ENCODE peak calls at places on chromosomes 16 and 17, in seven cellular contexts. One of them, this sample, is unnamed. For H3K36me3, the result is how much of the 10 kb centered on the place peaks cover.

GRCh38 chr16:1794221-1794871 is 841 bp upstream of the IGFALS start:
- DNase-seq in lower lobe of right lung: peak
- DNase-seq in psoas muscle: peak
- DNase-seq in mammary epithelial cell: no peak
- DNase-seq in endodermal cell: peak
- DNase-seq in colonic mucosa: peak
- DNase-seq in transverse colon: no peak
- DNase-seq in this sample: no peak

GRCh38 chr17:82929676-82930042 is 89.8 kb upstream of the ZNF750 start:
- DNase-seq in lower lobe of right lung: peak
- DNase-seq in psoas muscle: peak
- DNase-seq in mammary epithelial cell: no peak
- DNase-seq in endodermal cell: no peak
- DNase-seq in colonic mucosa: no peak
- DNase-seq in transverse colon: peak
- DNase-seq in this sample: no peak

GRCh38 chr17:42814633-42815399 is 9.3 kb downstream of the BECN1 start:
- DNase-seq in lower lobe of right lung: no peak
- DNase-seq in psoas muscle: no peak
- DNase-seq in mammary epithelial cell: peak
- DNase-seq in endodermal cell: no peak
- DNase-seq in colonic mucosa: no peak
- DNase-seq in transverse colon: no peak
- DNase-seq in this sample: no peak

GRCh38 chr16:25034916-25035315 is 19.7 kb upstream of the ARHGAP17 start:
- DNase-seq in lower lobe of right lung: no peak
- DNase-seq in psoas muscle: no peak
- DNase-seq in mammary epithelial cell: no peak
- DNase-seq in endodermal cell: no peak
- DNase-seq in colonic mucosa: no peak
- DNase-seq in transverse colon: no peak
- DNase-seq in this sample: no peak

GRCh38 chr16:82699711-82700495 is 73.1 kb downstream of the CDH13 start:
- DNase-seq in lower lobe of right lung: no peak
- DNase-seq in psoas muscle: no peak
- DNase-seq in mammary epithelial cell: peak
- DNase-seq in endodermal cell: no peak
- DNase-seq in colonic mucosa: peak
- DNase-seq in transverse colon: no peak
- DNase-seq in this sample: peak

GRCh38 chr16:49932449-49932848 is 76.5 kb upstream of the ZNF423 start:
- DNase-seq in lower lobe of right lung: no peak
- DNase-seq in psoas muscle: no peak
- DNase-seq in mammary epithelial cell: no peak
- DNase-seq in endodermal cell: no peak
- DNase-seq in colonic mucosa: no peak
- DNase-seq in transverse colon: no peak
- DNase-seq in this sample: no peak

GRCh38 chr17:61309362-61309761 is 90.3 kb upstream of the TBX2 start:
- DNase-seq in lower lobe of right lung: no peak
- DNase-seq in psoas muscle: no peak
- DNase-seq in mammary epithelial cell: no peak
- DNase-seq in endodermal cell: peak
- DNase-seq in colonic mucosa: no peak
- DNase-seq in transverse colon: no peak
- DNase-seq in this sample: no peak

GRCh38 chr17:78396436-78397335 is 18.2 kb downstream of the PGS1 start:
- DNase-seq in lower lobe of right lung: peak
- DNase-seq in psoas muscle: peak
- DNase-seq in mammary epithelial cell: no peak
- DNase-seq in endodermal cell: no peak
- DNase-seq in colonic mucosa: no peak
- DNase-seq in transverse colon: no peak
- DNase-seq in this sample: no peak

GRCh38 chr16:30010817-30011504 is at the start of gene DOC2A:
- DNase-seq in lower lobe of right lung: no peak
- DNase-seq in psoas muscle: no peak
- DNase-seq in mammary epithelial cell: no peak
- DNase-seq in endodermal cell: peak
- DNase-seq in colonic mucosa: no peak
- DNase-seq in transverse colon: no peak
- DNase-seq in this sample: no peak

GRCh38 chr16:49439676-49440075 is 66.1 kb downstream of the C16orf78 start:
- DNase-seq in lower lobe of right lung: no peak
- DNase-seq in psoas muscle: no peak
- DNase-seq in mammary epithelial cell: no peak
- DNase-seq in endodermal cell: no peak
- DNase-seq in colonic mucosa: no peak
- DNase-seq in transverse colon: no peak
- DNase-seq in this sample: no peak

GRCh38 chr16:7334801-7335560 is 2.3 kb downstream of the RBFOX1 start:
- DNase-seq in lower lobe of right lung: no peak
- DNase-seq in psoas muscle: no peak
- DNase-seq in mammary epithelial cell: no peak
- DNase-seq in endodermal cell: no peak
- DNase-seq in colonic mucosa: no peak
- DNase-seq in transverse colon: no peak
- DNase-seq in this sample: no peak

GRCh38 chr16:64362193-64362592 is 759.7 kb downstream of the CDH11 start:
- DNase-seq in lower lobe of right lung: no peak
- DNase-seq in psoas muscle: no peak
- DNase-seq in mammary epithelial cell: peak
- DNase-seq in endodermal cell: no peak
- DNase-seq in colonic mucosa: no peak
- DNase-seq in transverse colon: no peak
- DNase-seq in this sample: no peak

GRCh38 chr16:19179890-19180490 is 11.9 kb downstream of the SYT17 start:
- DNase-seq in lower lobe of right lung: peak
- DNase-seq in psoas muscle: peak
- DNase-seq in mammary epithelial cell: peak
- DNase-seq in endodermal cell: peak
- DNase-seq in colonic mucosa: peak
- DNase-seq in transverse colon: peak
- DNase-seq in this sample: peak

GRCh38 chr17:72461757-72462156 is 340.9 kb downstream of the SOX9 start:
- DNase-seq in lower lobe of right lung: no peak
- DNase-seq in psoas muscle: no peak
- DNase-seq in mammary epithelial cell: no peak
- DNase-seq in endodermal cell: no peak
- DNase-seq in colonic mucosa: no peak
- DNase-seq in transverse colon: no peak
- DNase-seq in this sample: no peak

GRCh38 chr16:71344315-71344905 is 14.1 kb upstream of the CALB2 start:
- DNase-seq in lower lobe of right lung: no peak
- DNase-seq in psoas muscle: no peak
- DNase-seq in mammary epithelial cell: peak
- DNase-seq in endodermal cell: peak
- DNase-seq in colonic mucosa: no peak
- DNase-seq in transverse colon: no peak
- DNase-seq in this sample: no peak

GRCh38 chr16:3058173-3059030 is 7.0 kb upstream of the IL32 start:
- DNase-seq in lower lobe of right lung: peak
- DNase-seq in psoas muscle: peak
- DNase-seq in mammary epithelial cell: no peak
- DNase-seq in endodermal cell: peak
- DNase-seq in colonic mucosa: peak
- DNase-seq in transverse colon: peak
- DNase-seq in this sample: no peak

GRCh38 chr16:31107465-31107867 is 720 bp upstream of the BCKDK start:
- DNase-seq in lower lobe of right lung: no peak
- DNase-seq in psoas muscle: no peak
- DNase-seq in mammary epithelial cell: no peak
- DNase-seq in endodermal cell: no peak
- DNase-seq in colonic mucosa: no peak
- DNase-seq in transverse colon: no peak
- DNase-seq in this sample: no peak

GRCh38 chr16:24253192-24253591 is 2.9 kb upstream of the CACNG3 start:
- DNase-seq in lower lobe of right lung: no peak
- DNase-seq in psoas muscle: no peak
- DNase-seq in mammary epithelial cell: peak
- DNase-seq in endodermal cell: peak
- DNase-seq in colonic mucosa: no peak
- DNase-seq in transverse colon: peak
- DNase-seq in this sample: no peak

GRCh38 chr16:68499011-68499410 is 40.1 kb upstream of the ZFP90 start:
- DNase-seq in lower lobe of right lung: peak
- DNase-seq in psoas muscle: no peak
- DNase-seq in mammary epithelial cell: no peak
- DNase-seq in endodermal cell: no peak
- DNase-seq in colonic mucosa: no peak
- DNase-seq in transverse colon: no peak
- DNase-seq in this sample: no peak

GRCh38 chr17:35243459-35244204 is 760 bp downstream of the SLFN5 start:
- DNase-seq in lower lobe of right lung: peak
- DNase-seq in psoas muscle: peak
- DNase-seq in mammary epithelial cell: peak
- DNase-seq in endodermal cell: peak
- DNase-seq in colonic mucosa: peak
- DNase-seq in transverse colon: peak
- DNase-seq in this sample: peak

GRCh38 chr17:3892095-3892998 is 506 bp downstream of the CAMKK1 start:
- DNase-seq in lower lobe of right lung: peak
- DNase-seq in psoas muscle: peak
- DNase-seq in mammary epithelial cell: no peak
- DNase-seq in endodermal cell: peak
- DNase-seq in colonic mucosa: peak
- DNase-seq in transverse colon: peak
- DNase-seq in this sample: peak

GRCh38 chr17:68704897-68705296 is 103.7 kb upstream of the FAM20A start:
- DNase-seq in lower lobe of right lung: no peak
- DNase-seq in psoas muscle: peak
- DNase-seq in mammary epithelial cell: peak
- DNase-seq in endodermal cell: no peak
- DNase-seq in colonic mucosa: no peak
- DNase-seq in transverse colon: no peak
- DNase-seq in this sample: no peak

DNA sequence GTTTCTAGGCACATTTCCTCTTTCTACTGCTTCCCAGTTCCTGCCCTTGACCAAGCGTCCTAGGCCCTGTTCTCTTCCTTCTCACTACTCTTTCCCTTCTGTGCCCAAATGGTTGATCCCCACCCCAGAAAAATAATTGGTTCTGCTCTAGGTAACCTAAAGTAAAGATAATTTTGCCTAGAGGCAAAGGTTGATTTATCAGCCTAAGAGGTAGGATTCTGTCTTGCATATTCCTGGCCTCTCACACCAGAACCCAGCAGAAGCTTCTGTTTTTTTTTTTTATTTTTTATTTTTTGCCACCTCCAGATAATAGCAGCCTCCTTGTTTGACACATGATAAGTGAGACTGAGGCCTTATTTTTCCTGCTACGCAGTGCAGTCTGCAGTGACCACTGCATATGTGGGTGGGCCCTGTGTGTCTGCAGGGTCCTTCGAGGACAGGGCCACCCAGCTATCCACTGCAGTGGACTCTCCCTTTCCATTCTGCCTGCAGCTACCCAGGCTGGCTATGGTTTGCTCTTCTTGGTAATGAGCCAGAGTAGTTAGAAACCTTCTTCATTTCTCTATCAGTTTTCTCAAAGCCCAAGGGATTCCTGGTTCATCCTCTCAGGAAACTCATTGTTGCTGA is 711 bp downstream of the PIPOX start:
- DNase-seq in lower lobe of right lung: no peak
- DNase-seq in psoas muscle: no peak
- DNase-seq in mammary epithelial cell: no peak
- DNase-seq in endodermal cell: no peak
- DNase-seq in colonic mucosa: no peak
- DNase-seq in transverse colon: no peak
- DNase-seq in this sample: no peak
- H3K36me3 ChIP-seq in lower lobe of right lung: under half
- H3K36me3 ChIP-seq in psoas muscle: under half
- H3K36me3 ChIP-seq in mammary epithelial cell: under half
- H3K36me3 ChIP-seq in endodermal cell: under half
- H3K36me3 ChIP-seq in colonic mucosa: under half
- H3K36me3 ChIP-seq in transverse colon: under half
- H3K36me3 ChIP-seq in this sample: under half

DNA sequence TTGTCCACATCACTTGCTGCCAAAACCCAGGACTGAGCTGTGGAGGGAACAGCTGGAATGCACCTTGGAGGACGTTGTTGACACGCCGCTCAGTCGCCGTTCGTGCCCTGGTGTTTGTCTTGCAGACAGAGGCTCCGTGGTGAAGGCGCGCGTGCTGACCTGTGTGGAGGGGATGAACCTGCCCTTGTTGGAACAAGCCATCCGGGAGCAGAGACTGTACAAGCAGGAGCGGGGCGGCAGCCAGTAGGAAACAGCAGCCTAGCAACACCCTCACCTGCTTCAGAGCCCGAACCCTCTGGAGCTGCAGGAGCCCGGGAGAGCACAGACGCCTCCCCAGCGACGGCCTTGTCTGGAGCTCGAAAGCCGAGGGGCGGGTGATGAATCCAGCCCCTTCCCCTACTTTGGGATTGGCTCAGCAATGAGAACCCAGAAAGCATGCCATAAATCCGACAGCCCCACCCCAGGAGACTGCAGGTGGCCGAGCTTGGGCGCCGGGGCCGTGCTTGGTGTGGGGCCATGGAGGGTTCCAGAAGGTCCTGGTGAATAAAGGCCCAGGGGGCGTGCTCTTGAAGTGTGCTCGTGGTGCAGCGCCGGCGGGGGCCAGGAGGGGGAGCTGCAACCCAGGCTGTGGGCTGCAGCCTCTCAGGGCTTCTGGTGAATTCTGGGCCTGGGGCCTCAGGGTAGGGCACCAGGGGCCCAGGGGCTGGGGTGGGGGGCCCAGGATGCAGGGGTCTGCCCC is 470 bp upstream of the CDK3 start:
- DNase-seq in lower lobe of right lung: peak
- DNase-seq in psoas muscle: no peak
- DNase-seq in mammary epithelial cell: no peak
- DNase-seq in endodermal cell: peak
- DNase-seq in colonic mucosa: peak
- DNase-seq in transverse colon: peak
- DNase-seq in this sample: no peak
- TF ChIP-seq CTCF in lower lobe of right lung: peak
- TF ChIP-seq CTCF in psoas muscle: peak
- TF ChIP-seq CTCF in mammary epithelial cell: peak
- TF ChIP-seq CTCF in endodermal cell: peak
- TF ChIP-seq CTCF in colonic mucosa: peak
- TF ChIP-seq CTCF in transverse colon: peak
- TF ChIP-seq CTCF in this sample: peak

GRCh38 chr16:88843256-88843655 is 13.5 kb downstream of the GALNS start:
- DNase-seq in lower lobe of right lung: no peak
- DNase-seq in psoas muscle: no peak
- DNase-seq in mammary epithelial cell: no peak
- DNase-seq in endodermal cell: no peak
- DNase-seq in colonic mucosa: no peak
- DNase-seq in transverse colon: no peak
- DNase-seq in this sample: no peak
- H3K36me3 ChIP-seq in lower lobe of right lung: half or more
- H3K36me3 ChIP-seq in psoas muscle: under half
- H3K36me3 ChIP-seq in mammary epithelial cell: under half
- H3K36me3 ChIP-seq in endodermal cell: under half
- H3K36me3 ChIP-seq in colonic mucosa: under half
- H3K36me3 ChIP-seq in transverse colon: under half
- H3K36me3 ChIP-seq in this sample: under half

DNA sequence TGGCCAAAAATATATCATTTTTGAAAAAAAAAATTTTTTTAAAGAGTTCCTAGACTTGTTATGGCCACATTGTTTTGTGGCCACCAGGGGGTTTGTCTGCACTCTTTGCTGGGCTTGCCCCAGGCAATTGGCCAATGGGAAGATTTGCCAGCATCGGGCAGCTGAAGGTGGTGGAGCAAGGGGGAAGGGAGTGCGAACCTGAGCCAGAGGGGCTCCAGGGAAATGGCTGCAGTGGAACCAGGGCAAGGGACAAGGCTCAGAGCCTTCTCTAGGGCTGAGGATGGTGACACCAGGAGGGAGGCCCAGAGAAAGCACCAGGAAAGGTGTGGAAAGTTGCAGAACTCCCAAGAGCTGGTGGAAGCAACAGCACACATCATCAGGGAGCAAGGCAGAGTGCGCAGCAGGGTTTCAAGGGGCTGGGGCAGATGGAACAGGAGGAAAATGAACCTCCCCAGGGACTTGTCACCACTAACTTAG is 15.5 kb upstream of the CMIP start:
- DNase-seq in lower lobe of right lung: no peak
- DNase-seq in psoas muscle: no peak
- DNase-seq in mammary epithelial cell: no peak
- DNase-seq in endodermal cell: peak
- DNase-seq in colonic mucosa: no peak
- DNase-seq in transverse colon: peak
- DNase-seq in this sample: no peak
- TF ChIP-seq CTCF in lower lobe of right lung: peak
- TF ChIP-seq CTCF in psoas muscle: peak
- TF ChIP-seq CTCF in mammary epithelial cell: peak
- TF ChIP-seq CTCF in endodermal cell: peak
- TF ChIP-seq CTCF in colonic mucosa: peak
- TF ChIP-seq CTCF in transverse colon: peak
- TF ChIP-seq CTCF in this sample: peak

This sample was measured in tibial artery.